ENCODE peak calls at places on chromosomes 13 and 19, in six cellular contexts. U is adrenal gland, A is tibial nerve, L is Peyer's patch, C is GM12892, E is stomach. R is an unnamed sample.

GRCh38 chr13:46172531-46172991 is 9.4 kb downstream of the LCP1 start:
- DNase-seq in U (no peak), A (no peak), L (peak; percentile 71), C (no peak), E (no peak), R (no peak)

GRCh38 chr13:107907065-107907464 is 308.3 kb downstream of the LIG4 start:
- DNase-seq in U (no peak), A (no peak), L (no peak), C (no peak), E (no peak), R (no peak)

GRCh38 chr19:708154-709141 is at the start of gene PALM:
- DNase-seq in U (no peak), A (no peak), L (no peak), C (no peak), E (peak; percentile 29), R (no peak)

GRCh38 chr13:28429096-28429495 is 65.8 kb downstream of the FLT1 start:
- DNase-seq in U (no peak), A (no peak), L (no peak), C (no peak), E (no peak), R (no peak)

GRCh38 chr13:94079876-94080275 is 399.6 kb downstream of the DCT start:
- DNase-seq in U (no peak), A (no peak), L (no peak), C (no peak), E (no peak), R (no peak)

GRCh38 chr19:15291089-15291488 is 41.2 kb downstream of the BRD4 start:
- DNase-seq in U (no peak), A (no peak), L (no peak), C (no peak), E (no peak), R (no peak)

GRCh38 chr13:66984241-66984640 is 245.9 kb downstream of the PCDH9 start:
- DNase-seq in U (no peak), A (no peak), L (no peak), C (no peak), E (no peak), R (no peak)

GRCh38 chr13:46012404-46012803 is 40.1 kb downstream of the ZC3H13 start:
- DNase-seq in U (no peak), A (no peak), L (no peak), C (no peak), E (no peak), R (no peak)

GRCh38 chr13:80314711-80315505 is 26.0 kb downstream of the SPRY2 start:
- DNase-seq in U (no peak), A (no peak), L (no peak), C (no peak), E (no peak), R (no peak)

GRCh38 chr19:51520710-51521109 is 10.8 kb downstream of the SIGLEC6 start:
- DNase-seq in U (no peak), A (no peak), L (no peak), C (no peak), E (no peak), R (no peak)

GRCh38 chr13:46663216-46663615 is 110.2 kb downstream of the LRCH1 start:
- DNase-seq in U (no peak), A (no peak), L (no peak), C (no peak), E (no peak), R (no peak)

GRCh38 chr19:18469245-18470107 is 31.5 kb upstream of the ISYNA1 start:
- DNase-seq in U (peak; percentile 53), A (peak; percentile 43), L (peak; percentile 50), C (peak; percentile 69), E (peak; percentile 72), R (peak; percentile 81)

GRCh38 chr19:2560369-2560768 is 84.4 kb downstream of the GADD45B start:
- DNase-seq in U (no peak), A (no peak), L (no peak), C (no peak), E (no peak), R (no peak)

GRCh38 chr19:15291666-15292065 is 40.7 kb downstream of the BRD4 start:
- DNase-seq in U (no peak), A (no peak), L (no peak), C (no peak), E (no peak), R (no peak)

GRCh38 chr19:5990289-5990797 is 12.4 kb upstream of the RANBP3 start:
- DNase-seq in U (no peak), A (no peak), L (no peak), C (no peak), E (no peak), R (peak; percentile 66)

GRCh38 chr19:33434886-33435705 is 61.6 kb downstream of the CEBPG start:
- DNase-seq in U (no peak), A (no peak), L (no peak), C (no peak), E (no peak), R (no peak)

GRCh38 chr13:32047088-32047487 is 15.5 kb downstream of the FRY start:
- DNase-seq in U (no peak), A (no peak), L (no peak), C (no peak), E (no peak), R (no peak)

GRCh38 chr19:42512743-42513304 is 15.5 kb downstream of the CEACAM1 start:
- DNase-seq in U (no peak), A (no peak), L (peak; percentile 40), C (no peak), E (no peak), R (no peak)

GRCh38 chr19:46716013-46716671 is 772 bp downstream of the PRKD2 start:
- DNase-seq in U (no peak), A (no peak), L (peak; percentile 38), C (no peak), E (peak; percentile 39), R (peak; percentile 63)

GRCh38 chr13:39776439-39776838 is 121.0 kb downstream of the COG6 start:
- DNase-seq in U (no peak), A (no peak), L (no peak), C (no peak), E (no peak), R (no peak)

GRCh38 chr13:39406688-39407087 is 196.3 kb downstream of the LHFPL6 start:
- DNase-seq in U (no peak), A (no peak), L (no peak), C (no peak), E (no peak), R (no peak)

GRCh38 chr13:27839809-27840467 is 47.7 kb downstream of the GSX1 start:
- DNase-seq in U (no peak), A (no peak), L (no peak), C (no peak), E (no peak), R (peak; percentile 12)

DNA sequence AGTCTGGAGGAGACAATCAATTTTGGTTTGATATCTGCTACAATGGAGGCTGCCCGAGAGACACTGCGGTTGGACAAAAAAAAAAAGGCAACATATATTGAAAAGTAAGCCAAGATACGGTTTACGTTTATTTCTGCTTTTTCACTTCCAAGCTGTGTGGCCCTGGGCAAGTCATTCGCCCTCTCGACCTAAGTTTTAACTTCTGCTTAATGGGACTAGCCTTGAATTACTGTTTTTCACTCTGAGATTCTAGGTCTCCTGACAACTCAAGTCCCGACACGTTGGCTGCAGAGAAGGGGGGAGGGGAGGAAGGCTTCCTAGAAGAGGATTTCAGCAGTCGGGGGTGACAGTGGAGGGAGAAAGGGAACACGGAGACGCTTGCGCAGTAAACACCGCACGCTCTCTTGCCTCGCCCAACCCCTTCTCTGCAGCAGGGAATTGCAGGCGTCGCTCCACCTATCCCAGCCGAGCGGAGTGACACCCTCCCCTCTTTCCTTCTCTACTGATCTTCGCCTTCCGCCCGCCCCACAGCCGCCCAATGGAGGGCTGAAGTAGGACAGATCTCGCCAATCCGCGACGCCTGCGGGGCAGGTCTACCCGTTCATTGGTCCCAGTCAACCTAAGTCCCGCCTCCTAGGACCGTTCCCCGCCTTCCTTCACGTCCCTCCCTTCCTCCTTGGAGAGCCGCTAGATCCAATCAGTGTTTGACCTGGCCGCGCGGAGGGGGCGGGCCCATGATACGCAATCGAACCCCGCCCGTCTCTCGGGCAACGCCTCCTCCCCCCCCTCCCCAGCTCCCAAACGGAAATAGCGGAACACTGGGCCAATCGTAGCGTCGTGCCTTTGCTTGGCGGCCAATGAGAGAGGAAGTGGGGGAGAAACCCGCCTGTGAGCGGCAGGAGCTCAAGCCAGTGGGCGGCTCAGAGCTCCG is 529 bp upstream of the AP2A1 start:
- DNase-seq in U (peak; percentile 100), A (peak; percentile 99), L (peak; percentile 99), C (peak; percentile 99), E (peak; percentile 99), R (peak; percentile 100)
- TF ChIP-seq POLR2A in U (peak; percentile 89), A (peak; percentile 71), L (peak; percentile 28), C (peak; percentile 78), E (no peak), R (peak; percentile 84)

GRCh38 chr19:55390461-55390880 is 4.7 kb downstream of the RPL28 start:
- DNase-seq in U (no peak), A (no peak), L (no peak), C (no peak), E (no peak), R (no peak)
- TF ChIP-seq POLR2A in U (no peak), A (no peak), L (no peak), C (peak; percentile 53), E (no peak), R (no peak)

DNA sequence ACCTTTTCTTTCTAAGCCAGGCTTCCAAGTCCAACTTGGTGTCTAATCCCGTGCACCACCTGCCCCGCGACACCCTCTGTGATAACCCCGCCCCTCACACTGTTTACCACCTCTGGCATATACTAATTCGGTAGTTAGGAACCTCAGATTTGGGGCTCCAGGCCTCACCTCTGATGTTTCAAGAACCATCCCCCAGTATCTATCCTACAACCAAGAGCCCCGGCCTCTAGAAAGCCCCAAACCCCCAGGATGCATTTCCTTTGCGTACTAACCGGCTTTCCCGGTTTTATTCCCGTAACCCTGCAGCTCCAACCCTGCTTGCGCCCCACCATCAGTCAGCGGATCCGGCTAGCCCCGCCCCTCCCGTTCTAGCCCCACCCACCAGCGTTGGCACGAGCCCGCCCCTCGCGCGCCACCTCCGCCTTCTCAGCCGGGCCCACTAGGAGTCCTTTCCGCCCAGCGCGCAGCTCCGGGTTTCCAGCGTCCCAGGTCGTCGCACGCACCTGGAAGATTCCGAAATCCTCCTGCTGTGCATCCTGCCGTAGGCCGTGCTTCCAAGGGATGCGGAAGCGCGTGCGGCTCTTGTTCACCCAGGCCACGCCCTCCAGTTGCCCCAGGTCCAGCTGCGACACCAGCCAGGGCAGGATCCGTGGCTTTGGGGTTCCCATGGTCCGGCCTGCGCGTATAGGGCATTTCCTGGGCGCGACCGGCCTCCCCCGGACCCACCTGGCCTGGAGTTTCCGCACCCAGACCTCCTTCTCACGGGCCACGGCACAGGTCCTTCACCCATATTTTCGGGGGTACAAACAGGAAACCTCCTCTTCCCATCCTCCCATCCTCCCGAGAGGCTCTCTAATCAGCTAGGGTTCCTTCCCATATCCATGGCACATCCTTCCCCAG is 1.2 kb downstream of the IRF3 start:
- DNase-seq in U (peak; percentile 89), A (peak; percentile 89), L (peak; percentile 96), C (peak; percentile 91), E (peak; percentile 93), R (peak; percentile 96)
- TF ChIP-seq POLR2A in U (peak; percentile 58), A (no peak), L (peak; percentile 48), C (peak; percentile 40), E (no peak), R (peak; percentile 78)

GRCh38 chr19:49530708-49531107 is 2.9 kb downstream of the RCN3 start:
- DNase-seq in U (no peak), A (no peak), L (no peak), C (no peak), E (no peak), R (no peak)

GRCh38 chr19:49538643-49539042 is 10.8 kb downstream of the RCN3 start:
- DNase-seq in U (no peak), A (no peak), L (no peak), C (no peak), E (no peak), R (no peak)

GRCh38 chr19:49534632-49535385 is 7.0 kb downstream of the RCN3 start:
- DNase-seq in U (no peak), A (no peak), L (no peak), C (no peak), E (no peak), R (no peak)

GRCh38 chr19:49536921-49537462 is 9.2 kb downstream of the RCN3 start:
- DNase-seq in U (no peak), A (no peak), L (no peak), C (no peak), E (no peak), R (no peak)

GRCh38 chr19:49533551-49534488 is 6.0 kb downstream of the RCN3 start:
- DNase-seq in U (peak; percentile 62), A (peak; percentile 63), L (peak; percentile 82), C (peak; percentile 69), E (peak; percentile 82), R (peak; percentile 79)
- TF ChIP-seq POLR2A in U (no peak), A (no peak), L (no peak), C (no peak), E (no peak), R (no peak)